ENCODE peak calls at places on chromosomes 11 and 22, in four cellular contexts. S, Q, C and K are unnamed samples.

GRCh38 chr11:6438979-6439571 is 1.7 kb downstream of the HPX start:
- DNase-seq in S (peak), Q (no peak), C (peak), K (peak)

GRCh38 chr22:40679964-40680818 is 907 bp downstream of the MCHR1 start:
- DNase-seq in S (no peak), Q (no peak), C (no peak), K (no peak)

GRCh38 chr11:2777871-2778629 is 78.3 kb upstream of the KCNQ1OT1 start:
- DNase-seq in S (no peak), Q (no peak), C (peak), K (peak)

GRCh38 chr11:7278314-7278917 is 26.7 kb downstream of the SYT9 start:
- DNase-seq in S (peak), Q (no peak), C (peak), K (peak)

GRCh38 chr22:36929621-36930020 is 16.2 kb downstream of the CSF2RB start:
- DNase-seq in S (no peak), Q (no peak), C (no peak), K (no peak)

GRCh38 chr22:34416321-34416900 is 496.1 kb upstream of the LARGE1 start:
- DNase-seq in S (no peak), Q (no peak), C (no peak), K (no peak)

GRCh38 chr11:32173435-32173834 is 82.6 kb downstream of the RCN1 start:
- DNase-seq in S (peak), Q (no peak), C (peak), K (peak)

GRCh38 chr11:47020793-47021624 is 84.4 kb downstream of the CSTPP1 start:
- DNase-seq in S (no peak), Q (peak), C (no peak), K (no peak)

GRCh38 chr22:43404673-43405385 is 7.0 kb upstream of the MPPED1 start:
- DNase-seq in S (no peak), Q (no peak), C (no peak), K (no peak)

GRCh38 chr22:30492144-30492543 is 13.4 kb downstream of the SEC14L4 start:
- DNase-seq in S (no peak), Q (no peak), C (no peak), K (no peak)

GRCh38 chr22:47195156-47195675 is 432.8 kb downstream of the TBC1D22A start:
- DNase-seq in S (no peak), Q (no peak), C (no peak), K (no peak)

GRCh38 chr11:60887531-60887930 is 18.9 kb downstream of the PRPF19 start:
- DNase-seq in S (peak), Q (no peak), C (peak), K (peak)

GRCh38 chr11:97815667-97816066 is 1205.1 kb upstream of the CNTN5 start:
- DNase-seq in S (no peak), Q (no peak), C (no peak), K (no peak)
- TF ChIP-seq CBFB in S (no peak), Q (no peak), C (no peak), K (no peak)

DNA sequence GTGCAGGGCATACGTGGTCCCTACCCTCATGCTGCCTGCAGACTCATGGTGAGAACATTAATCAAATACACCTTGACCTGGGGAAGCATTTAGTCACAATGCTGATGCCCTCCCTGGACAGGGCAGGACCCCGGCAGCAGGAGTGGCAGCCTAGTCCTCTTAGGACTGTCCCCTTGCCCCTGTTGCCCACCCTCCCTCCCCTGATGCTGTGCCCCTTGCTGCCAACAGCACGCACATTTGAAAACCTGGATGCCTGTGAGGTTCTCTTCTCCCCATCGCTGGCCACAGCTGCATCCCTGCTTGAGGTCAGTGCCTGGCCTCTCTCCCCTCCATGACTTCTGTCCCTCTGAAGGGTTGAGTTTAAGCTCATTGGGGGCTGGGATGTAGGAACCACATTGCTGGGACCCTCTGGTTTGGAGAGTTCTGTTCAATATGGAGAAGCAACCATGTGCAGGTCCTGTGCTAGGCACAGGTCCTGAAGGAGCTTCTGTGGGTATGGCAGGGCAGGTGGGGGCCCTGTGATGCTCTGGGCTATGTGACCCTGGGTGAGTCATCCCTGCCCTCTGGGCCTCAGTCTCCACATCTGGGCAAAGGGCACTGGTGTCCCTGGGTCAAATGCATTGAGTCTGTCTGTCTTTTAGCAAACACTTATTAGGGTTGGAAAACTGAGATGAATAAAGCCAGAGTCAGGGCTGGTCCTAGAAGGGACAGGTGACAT is 31.3 kb downstream of the MYO7A start:
- DNase-seq in S (no peak), Q (no peak), C (no peak), K (no peak)
- TF ChIP-seq CBFB in S (no peak), Q (no peak), C (no peak), K (no peak)

DNA sequence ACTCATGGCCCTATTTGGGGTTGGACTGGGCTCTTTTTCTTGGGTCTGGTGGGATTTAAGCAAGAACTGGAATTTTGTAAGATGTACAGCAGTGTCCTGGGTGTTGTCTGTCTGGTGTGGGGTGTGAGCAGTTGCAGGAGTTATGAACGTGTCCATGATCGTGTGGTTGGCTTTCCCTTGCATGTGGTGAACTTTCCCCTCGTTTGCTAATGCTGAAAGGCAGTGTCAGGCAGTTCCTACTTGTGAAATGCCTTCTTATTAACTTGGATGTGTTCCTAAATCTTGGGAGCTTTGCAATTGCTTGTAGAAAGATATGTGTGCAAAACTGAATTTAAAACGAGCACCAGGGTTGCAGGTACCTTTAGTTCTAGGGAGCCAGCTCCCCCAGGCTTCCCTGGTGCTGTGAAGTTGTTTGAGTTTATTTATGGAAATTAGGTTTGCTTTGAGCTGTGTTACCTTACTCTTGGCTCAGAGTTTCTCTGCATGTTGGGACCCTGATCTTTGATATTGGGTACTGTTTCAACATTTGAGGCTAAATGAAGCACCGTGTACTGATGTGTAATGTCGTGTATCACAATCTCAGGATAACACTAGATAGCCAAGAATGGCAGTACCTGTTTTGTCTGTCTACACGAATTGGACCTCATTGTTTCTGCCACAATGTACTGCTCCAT is 35.8 kb upstream of the HSD17B12 start:
- DNase-seq in S (peak), Q (no peak), C (peak), K (no peak)
- TF ChIP-seq CBFB in S (no peak), Q (no peak), C (no peak), K (no peak)

DNA sequence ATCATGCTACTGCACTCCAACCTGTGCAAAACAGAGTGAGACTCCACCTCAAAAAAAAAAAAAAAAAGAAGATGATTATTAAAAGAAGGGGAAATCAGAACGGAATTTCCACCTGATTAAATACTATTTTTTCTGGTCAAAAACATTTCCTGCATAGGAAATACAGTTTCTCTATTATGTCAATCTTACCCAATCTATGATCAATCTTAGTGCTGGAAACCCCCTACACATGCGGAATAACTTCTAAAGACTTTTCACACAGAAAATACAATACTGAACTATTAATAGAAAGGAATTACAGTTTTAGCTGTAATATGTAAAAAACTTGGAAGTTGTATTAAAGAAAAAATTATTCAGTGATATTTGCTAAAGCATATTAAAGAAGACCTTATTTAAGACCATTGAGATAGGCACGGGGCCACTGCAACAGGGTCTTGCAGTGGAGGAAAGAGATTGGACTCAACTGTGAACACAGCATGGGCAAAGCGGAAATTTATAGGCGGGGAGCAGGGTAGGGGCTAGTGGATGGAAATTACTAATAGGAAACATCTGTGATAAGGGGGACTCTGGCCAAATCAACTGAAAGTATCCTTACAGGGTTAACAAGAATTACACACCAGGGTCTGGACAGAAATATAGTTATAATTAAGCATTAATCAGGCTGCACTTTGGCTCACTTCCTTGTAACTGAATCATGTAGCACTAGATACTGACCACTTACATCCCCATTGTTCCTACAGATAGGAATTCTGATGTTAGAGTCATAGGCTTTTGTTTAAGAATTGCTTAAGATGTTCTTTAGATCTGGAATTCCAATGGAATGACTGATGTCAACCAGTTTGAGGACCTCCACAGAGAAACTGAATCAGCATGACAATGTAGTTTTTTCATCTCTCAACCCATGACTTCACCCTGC is 411.5 kb upstream of the DDI1 start:
- DNase-seq in S (no peak), Q (no peak), C (no peak), K (no peak)
- TF ChIP-seq CBFB in S (no peak), Q (no peak), C (no peak), K (no peak)

GRCh38 chr11:65298131-65298535 is 16.5 kb upstream of the CDC42EP2 start:
- DNase-seq in S (no peak), Q (no peak), C (no peak), K (no peak)
- TF ChIP-seq CBFB in S (no peak), Q (no peak), C (no peak), K (no peak)

GRCh38 chr11:1563697-1564534 is 8.2 kb downstream of the DUSP8 start:
- DNase-seq in S (no peak), Q (no peak), C (no peak), K (no peak)
- TF ChIP-seq CBFB in S (no peak), Q (no peak), C (no peak), K (no peak)

DNA sequence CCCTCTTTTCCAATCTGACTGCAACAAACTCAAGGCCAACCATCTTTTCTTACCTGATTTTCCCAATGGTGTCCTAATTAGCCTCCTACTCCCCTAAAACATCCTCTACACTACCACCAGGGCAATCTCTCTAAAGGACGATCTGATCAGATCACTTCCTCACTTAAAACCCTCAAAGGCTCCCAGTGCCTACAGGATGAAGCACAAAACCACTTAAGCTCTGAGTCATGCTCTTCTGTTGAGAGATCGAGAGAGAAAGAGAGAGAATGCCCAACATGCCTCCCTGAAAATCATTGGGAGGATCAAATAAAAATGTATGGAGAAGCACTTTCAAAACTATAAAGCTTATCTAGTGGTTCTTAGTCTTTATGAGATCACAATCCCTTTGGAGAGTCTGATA is 171.1 kb downstream of the CADM1 start:
- DNase-seq in S (no peak), Q (no peak), C (no peak), K (no peak)
- TF ChIP-seq CBFB in S (no peak), Q (no peak), C (no peak), K (no peak)

DNA sequence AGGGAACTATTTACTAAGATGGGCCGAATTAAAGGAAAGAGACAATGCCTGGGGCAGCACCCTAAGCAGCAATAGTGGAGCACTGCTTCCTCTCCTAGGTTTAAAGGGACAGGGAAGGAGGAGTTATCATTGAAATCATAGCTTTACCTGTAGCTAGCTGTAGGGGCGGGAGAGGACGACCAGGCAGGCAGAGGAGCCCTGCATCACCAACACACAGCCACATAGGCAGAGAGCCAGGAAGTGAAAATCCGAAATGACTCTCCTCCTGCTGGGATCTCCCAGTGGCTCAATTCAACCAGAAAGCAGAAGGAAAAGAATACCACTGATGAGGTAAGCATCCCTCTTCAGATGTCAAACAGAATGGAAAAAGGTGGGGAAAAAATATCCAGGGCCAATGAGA is 20.4 kb downstream of the MRGPRX4 start:
- DNase-seq in S (no peak), Q (peak), C (no peak), K (peak)
- TF ChIP-seq CBFB in S (no peak), Q (no peak), C (no peak), K (no peak)

GRCh38 chr11:74506823-74507222 is 13.3 kb upstream of the LIPT2 start:
- DNase-seq in S (no peak), Q (no peak), C (no peak), K (no peak)
- TF ChIP-seq CBFB in S (no peak), Q (no peak), C (no peak), K (no peak)

GRCh38 chr22:38927033-38927789 is 30.2 kb upstream of the APOBEC3A start:
- DNase-seq in S (no peak), Q (peak), C (no peak), K (peak)
- TF ChIP-seq CBFB in S (no peak), Q (no peak), C (no peak), K (no peak)